ENCODE peak calls at places on chromosomes 4 and X, in six cellular contexts. R, T, W, N, A and P are unnamed samples.

GRCh38 chr4:124555959-124556358 is 156.6 kb downstream of the ANKRD50 start:
- DNase-seq in N (no peak), R (no peak), A (no peak), T (no peak), W (no peak), P (no peak)

GRCh38 chrX:134636859-134637258 is 21.4 kb downstream of the PLAC1 start:
- DNase-seq in T (peak; percentile 72), W (no peak), N (no peak), R (no peak), A (no peak), P (no peak)

GRCh38 chrX:119757979-119758681 is at the start of gene SOWAHD:
- DNase-seq in T (no peak), A (no peak), N (peak; percentile 34), W (no peak), R (peak; percentile 72), P (no peak)

GRCh38 chr4:58113083-58113482 is 1002.9 kb upstream of the IGFBP7 start:
- DNase-seq in A (no peak), W (no peak), N (no peak), T (no peak), R (no peak), P (no peak)

GRCh38 chrX:154467556-154467955 is 9.5 kb downstream of the PLXNA3 start:
- DNase-seq in W (no peak), N (no peak), A (no peak), T (no peak), R (no peak), P (no peak)

GRCh38 chrX:123424546-123424945 is 240.5 kb downstream of the GRIA3 start:
- DNase-seq in N (no peak), W (peak; percentile 26), A (no peak), R (no peak), T (peak; percentile 85), P (no peak)

GRCh38 chr4:121824950-121825349 is 1.3 kb upstream of the CCNA2 start:
- DNase-seq in W (no peak), T (no peak), A (no peak), N (no peak), R (no peak), P (no peak)

GRCh38 chrX:16213970-16214369 is 46.7 kb downstream of the MAGEB17 start:
- DNase-seq in R (no peak), N (no peak), A (no peak), W (no peak), T (peak; percentile 34), P (no peak)

GRCh38 chr4:157221426-157221894 is 932 bp downstream of the GRIA2 start:
- DNase-seq in N (no peak), R (peak; percentile 25), W (no peak), A (no peak), T (no peak), P (no peak)

GRCh38 chrX:154486052-154486395 is 391 bp downstream of the UBL4A start:
- DNase-seq in A (no peak), W (no peak), T (no peak), R (peak; percentile 68), N (peak; percentile 44), P (peak; percentile 38)

GRCh38 chr4:8818063-8818881 is 53.4 kb downstream of the HMX1 start:
- DNase-seq in N (no peak), T (no peak), R (no peak), W (no peak), A (no peak), P (peak; percentile 38)

GRCh38 chrX:64642482-64642881 is 247.2 kb upstream of the MTMR8 start:
- DNase-seq in W (no peak), N (no peak), R (no peak), A (no peak), T (no peak), P (no peak)

GRCh38 chr4:11480683-11481082 is 52.0 kb upstream of the HS3ST1 start:
- DNase-seq in T (no peak), A (no peak), R (no peak), W (no peak), N (no peak), P (no peak)

GRCh38 chr4:90580271-90580825 is 453.2 kb downstream of the CCSER1 start:
- DNase-seq in A (no peak), N (no peak), R (no peak), T (no peak), W (no peak), P (no peak)

GRCh38 chr4:7398104-7398423 is 36.7 kb downstream of the PSAPL1 start:
- DNase-seq in R (peak; percentile 56), W (no peak), T (peak; percentile 18), A (peak; percentile 15), N (peak; percentile 52), P (peak; percentile 83)

GRCh38 chrX:18889982-18890381 is 93.9 kb downstream of the PHKA2 start:
- DNase-seq in A (no peak), R (no peak), N (no peak), W (no peak), T (no peak), P (no peak)

GRCh38 chr4:30950737-30951136 is 230.6 kb downstream of the PCDH7 start:
- DNase-seq in A (no peak), W (no peak), R (no peak), T (no peak), N (no peak), P (peak; percentile 84)

GRCh38 chr4:83905952-83906351 is 370.0 kb downstream of the GPAT3 start:
- DNase-seq in A (no peak), W (no peak), T (no peak), R (no peak), N (no peak), P (no peak)

GRCh38 chr4:61675464-61675863 is 475.3 kb downstream of the ADGRL3 start:
- DNase-seq in N (no peak), T (no peak), A (no peak), R (no peak), W (no peak), P (no peak)

GRCh38 chrX:15269120-15269519 is 763 bp downstream of the ASB9 start:
- DNase-seq in W (no peak), N (no peak), R (no peak), A (no peak), T (no peak), P (no peak)

GRCh38 chr4:142282870-142283431 is 563.1 kb downstream of the INPP4B start:
- DNase-seq in T (peak; percentile 46), A (no peak), N (no peak), R (no peak), W (no peak), P (no peak)

GRCh38 chrX:17007134-17007768 is 60.8 kb downstream of the REPS2 start:
- DNase-seq in N (no peak), R (no peak), A (no peak), T (peak; percentile 47), W (no peak), P (no peak)

GRCh38 chrX:5086388-5086787 is 1142.3 kb downstream of the NLGN4X start:
- DNase-seq in T (no peak), W (no peak), N (no peak), R (no peak), A (no peak), P (no peak)

GRCh38 chrX:38651625-38652601 is 90.6 kb downstream of the TSPAN7 start:
- DNase-seq in N (no peak), W (no peak), R (no peak), A (no peak), T (no peak), P (no peak)

GRCh38 chr4:38856524-38857337 is at the start of gene TLR6:
- DNase-seq in A (no peak), R (no peak), T (peak; percentile 59), N (no peak), W (no peak), P (no peak)

GRCh38 chr4:40890764-40891163 is 141.0 kb downstream of the NSUN7 start:
- DNase-seq in R (no peak), W (no peak), A (no peak), T (no peak), N (no peak), P (no peak)

DNA sequence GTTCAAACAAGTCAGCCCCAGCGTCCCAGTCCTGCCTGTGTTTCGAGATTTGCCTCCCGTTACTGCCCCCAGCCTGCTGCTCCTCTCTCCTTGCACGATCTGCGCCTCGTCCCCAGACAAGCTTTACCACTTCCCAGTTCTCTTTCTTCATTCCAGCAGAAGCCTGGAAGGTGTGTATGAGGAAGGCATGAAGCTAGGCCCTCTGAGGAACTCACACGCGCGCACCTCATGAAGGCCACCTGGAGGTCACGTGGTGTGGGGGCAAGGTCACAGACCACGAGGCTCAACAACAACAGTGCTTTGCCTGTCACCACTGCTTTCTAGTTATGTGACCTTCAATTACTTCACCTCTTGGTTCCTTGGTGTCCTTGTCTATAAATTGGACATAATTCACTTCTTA is 181.0 kb downstream of the PALLD start:
- DNase-seq in R (no peak), A (no peak), N (no peak), W (no peak), T (no peak), P (no peak)
- H3K4me3 ChIP-seq in R (no peak overlapping the region), A (no peak overlapping the region), N (no peak overlapping the region), W (no peak overlapping the region), T (no peak overlapping the region), P (no peak overlapping the region)

DNA sequence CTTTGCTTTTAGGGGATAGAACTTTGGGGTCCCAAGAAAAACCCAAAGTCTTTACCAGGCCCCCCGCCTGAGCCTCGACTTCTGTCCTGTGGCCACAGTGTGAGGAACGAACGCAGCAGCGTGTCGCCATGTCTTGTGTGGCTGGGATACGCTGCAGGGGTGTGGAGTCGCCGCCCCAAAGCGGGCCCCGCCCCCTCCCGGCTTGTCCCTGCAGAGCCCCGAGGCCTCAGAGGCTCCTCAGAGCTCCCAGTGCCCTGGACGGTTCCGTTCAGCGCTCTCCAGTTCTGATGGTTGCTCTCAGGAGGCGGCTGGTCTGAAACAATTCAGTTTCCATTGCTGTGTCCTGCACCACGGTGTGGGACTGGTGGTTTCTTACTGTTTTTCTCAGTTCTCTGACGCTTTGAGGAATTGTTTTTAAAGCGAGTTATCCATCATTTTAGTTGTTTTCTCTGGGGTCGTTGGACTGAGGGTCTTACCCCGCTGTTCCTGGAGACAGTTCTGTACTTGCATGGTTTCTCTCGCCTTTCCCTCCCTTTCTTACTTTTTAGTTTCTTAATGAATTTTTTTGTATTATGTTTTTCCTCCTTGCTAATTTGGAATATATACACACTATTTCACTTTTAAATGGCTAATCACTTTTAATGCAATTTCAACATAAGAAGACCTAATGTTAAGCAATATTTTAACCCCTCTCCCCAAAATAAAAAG is 1.6 kb upstream of the IDUA start:
- DNase-seq in T (no peak), W (no peak), N (peak; percentile 79), R (peak; percentile 90), A (no peak), P (no peak)
- H3K4me3 ChIP-seq in T (no peak overlapping the region), W (peak overlapping the region; percentile 24), N (peak overlapping the region; percentile 80), R (peak overlapping the region; percentile 43), A (peak overlapping the region; percentile 20), P (no peak overlapping the region)

GRCh38 chr4:89056292-89056952 is 563 bp downstream of the FAM13A start:
- DNase-seq in A (no peak), W (no peak), N (no peak), T (no peak), R (no peak), P (no peak)
- H3K4me3 ChIP-seq in A (peak overlapping the region; percentile 69), W (peak overlapping the region; percentile 39), N (peak overlapping the region; percentile 54), T (peak overlapping the region; percentile 65), R (peak overlapping the region; percentile 46), P (peak overlapping the region; percentile 26)

DNA sequence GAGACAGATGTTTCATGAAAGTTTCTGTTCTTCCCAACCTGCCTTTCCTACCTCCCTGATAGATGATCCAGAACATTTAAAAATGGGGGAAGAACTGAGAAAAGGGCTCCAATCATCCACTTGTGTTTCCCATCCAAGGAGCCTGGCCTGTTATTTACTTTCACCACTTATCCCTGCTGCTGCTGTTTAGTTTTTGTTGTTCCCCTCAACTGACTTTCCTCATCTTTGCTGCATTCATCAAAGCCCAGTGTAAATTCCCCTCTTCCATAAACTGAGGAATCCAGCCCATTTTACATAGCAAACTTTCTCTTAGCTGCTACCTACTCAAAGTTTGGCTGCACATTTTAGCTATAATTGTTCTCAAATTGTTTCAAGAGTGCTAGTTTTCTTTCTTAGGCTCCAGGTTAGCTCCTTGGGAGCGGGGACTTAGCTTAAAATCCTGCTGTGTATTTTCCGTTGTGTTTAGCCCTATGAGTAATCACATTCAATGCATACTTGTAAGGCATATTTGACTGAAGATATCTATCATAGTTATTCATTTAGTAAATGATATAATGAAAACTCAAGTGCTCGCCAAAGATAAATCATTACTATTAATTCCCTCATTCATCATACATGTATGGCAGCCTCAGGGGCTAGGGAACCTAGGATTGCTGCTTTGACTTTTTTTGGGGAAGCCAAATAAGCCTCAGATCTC is 1.4 kb upstream of the PTPN13 start:
- DNase-seq in N (no peak), T (no peak), R (no peak), A (no peak), W (no peak), P (no peak)
- H3K4me3 ChIP-seq in N (no peak overlapping the region), T (no peak overlapping the region), R (peak overlapping the region; percentile 8), A (no peak overlapping the region), W (no peak overlapping the region), P (peak overlapping the region; percentile 53)